ENCODE peak calls at places on chromosome 6, in seven cellular contexts. D is naive B cell, I is left cardiac atrium, T is HS-27A, S is colonic mucosa, J is cardiac muscle cell, Y is endothelial cell. E is an unnamed sample.
A peak's percentile ranks its signal among the peaks of the same experiment; 100 is the strongest.

GRCh38 chr6:34324738-34325444 is 67.6 kb downstream of the NUDT3 start:
- DNase-seq in D (no peak), I (peak; percentile 45), T (no peak), S (no peak), J (peak; percentile 78), Y (no peak), E (no peak)

GRCh38 chr6:1263850-1264377 is 48.0 kb upstream of the FOXQ1 start:
- DNase-seq in D (no peak), I (no peak), T (no peak), S (no peak), J (no peak), Y (no peak), E (no peak)

GRCh38 chr6:149414822-149415221 is 14.8 kb downstream of the SUMO4 start:
- DNase-seq in D (no peak), I (no peak), T (no peak), S (no peak), J (no peak), Y (no peak), E (no peak)

GRCh38 chr6:113299526-113299925 is 557.6 kb upstream of the MARCKS start:
- DNase-seq in D (no peak), I (no peak), T (no peak), S (no peak), J (peak; percentile 41), Y (no peak), E (no peak)

GRCh38 chr6:134431306-134431919 is 113.5 kb upstream of the SGK1 start:
- DNase-seq in D (no peak), I (no peak), T (no peak), S (no peak), J (no peak), Y (no peak), E (no peak)

GRCh38 chr6:82766476-82766875 is 299.2 kb downstream of the UBE3D start:
- DNase-seq in D (no peak), I (no peak), T (no peak), S (no peak), J (no peak), Y (no peak), E (no peak)

GRCh38 chr6:39302669-39303424 is 11.4 kb downstream of the KCNK17 start:
- DNase-seq in D (peak; percentile 73), I (peak; percentile 89), T (peak; percentile 39), S (peak; percentile 93), J (peak; percentile 71), Y (peak; percentile 87), E (peak; percentile 89)

GRCh38 chr6:27541212-27541931 is 68.5 kb upstream of the ZNF184 start:
- DNase-seq in D (no peak), I (no peak), T (no peak), S (no peak), J (no peak), Y (peak; percentile 65), E (no peak)

GRCh38 chr6:91442342-91442741 is 855.5 kb upstream of the MAP3K7 start:
- DNase-seq in D (no peak), I (no peak), T (no peak), S (no peak), J (no peak), Y (no peak), E (no peak)

GRCh38 chr6:160462551-160463109 is 114.5 kb downstream of the SLC22A3 start:
- DNase-seq in D (peak; percentile 51), I (no peak), T (peak; percentile 73), S (no peak), J (peak; percentile 87), Y (no peak), E (no peak)

GRCh38 chr6:157615411-157615763 is 207.7 kb upstream of the SNX9 start:
- DNase-seq in D (peak; percentile 29), I (no peak), T (no peak), S (peak; percentile 51), J (peak; percentile 27), Y (no peak), E (no peak)